ENCODE peak calls at places on chromosomes 2 and 18, in four cellular contexts. T is HEK293T, J is NCI-H1417, S is RWPE1. F is an unnamed sample.

GRCh38 chr2:11391941-11392266 is 47.5 kb upstream of the ROCK2 start:
- DNase-seq in T (no peak), J (no peak), S (no peak), F (no peak)

GRCh38 chr2:165110394-165110793 is 93.5 kb downstream of the SCN3A start:
- DNase-seq in T (no peak), J (no peak), S (no peak), F (no peak)

GRCh38 chr2:79162801-79163200 is 3.2 kb upstream of the REG3A start:
- DNase-seq in T (no peak), J (no peak), S (no peak), F (no peak)

GRCh38 chr2:122886479-122887130 is 1131.2 kb downstream of the TSN start:
- DNase-seq in T (no peak), J (peak), S (no peak), F (no peak)

GRCh38 chr18:55349685-55350084 is 238.3 kb downstream of the TCF4 start:
- DNase-seq in T (no peak), J (no peak), S (no peak), F (no peak)

GRCh38 chr2:237733677-237734300 is 64.8 kb upstream of the RBM44 start:
- DNase-seq in T (no peak), J (no peak), S (no peak), F (no peak)

GRCh38 chr2:98809116-98809515 is 78.2 kb upstream of the MGAT4A start:
- DNase-seq in T (no peak), J (no peak), S (no peak), F (no peak)

GRCh38 chr2:19876751-19877150 is 25.0 kb downstream of the TTC32 start:
- DNase-seq in T (no peak), J (no peak), S (no peak), F (no peak)

GRCh38 chr2:68317971-68318685 is 1.6 kb downstream of the CNRIP1 start:
- DNase-seq in T (no peak), J (no peak), S (no peak), F (no peak)

GRCh38 chr2:201664334-201664733 is 21.0 kb upstream of the TMEM237 start:
- DNase-seq in T (no peak), J (no peak), S (no peak), F (no peak)

F was measured in SK-N-MC.